ENCODE peak calls at places on chromosome 16, in four cellular contexts. H is K562, C is HepG2, A is HCT116. U is an unnamed sample.

GRCh38 chr16:87067890-87068289 is 249.3 kb downstream of the C16orf95 start:
- DNase-seq in H (no peak), C (no peak), A (no peak), U (no peak)

GRCh38 chr16:28063047-28063521 is 430 bp downstream of the GSG1L start:
- DNase-seq in H (no peak), C (no peak), A (no peak), U (no peak)

GRCh38 chr16:28951410-28951943 is 740 bp downstream of the NFATC2IP start:
- DNase-seq in H (no peak), C (no peak), A (no peak), U (no peak)

GRCh38 chr16:51433597-51433996 is 282.5 kb upstream of the SALL1 start:
- DNase-seq in H (no peak), C (no peak), A (no peak), U (no peak)

GRCh38 chr16:79776243-79776884 is 175.8 kb upstream of the MAF start:
- DNase-seq in H (no peak), C (no peak), A (no peak), U (no peak)

GRCh38 chr16:7390974-7391373 is 58.3 kb downstream of the RBFOX1 start:
- DNase-seq in H (no peak), C (no peak), A (no peak), U (no peak)

GRCh38 chr16:89406277-89406888 is 84.0 kb downstream of the ANKRD11 start:
- DNase-seq in H (no peak), C (no peak), A (no peak), U (no peak)

GRCh38 chr16:11190585-11191565 is 65.1 kb downstream of the SOCS1 start:
- DNase-seq in H (no peak), C (no peak), A (no peak), U (no peak)

GRCh38 chr16:6016530-6017184 is 919.1 kb upstream of the EEF2KMT start:
- DNase-seq in H (peak; percentile 64), C (peak; percentile 29), A (no peak), U (no peak)

GRCh38 chr16:16166952-16167351 is 56.3 kb downstream of the ABCC6 start:
- DNase-seq in H (no peak), C (no peak), A (no peak), U (no peak)

GRCh38 chr16:51245306-51245705 is 94.2 kb upstream of the SALL1 start:
- DNase-seq in H (no peak), C (no peak), A (no peak), U (no peak)

GRCh38 chr16:72493681-72494415 is 321.9 kb upstream of the PMFBP1 start:
- DNase-seq in H (no peak), C (no peak), A (no peak), U (no peak)

GRCh38 chr16:26816885-26817571 is 249.7 kb upstream of the C16orf82 start:
- DNase-seq in H (peak; percentile 27), C (no peak), A (no peak), U (no peak)

GRCh38 chr16:85048921-85049562 is 21.4 kb downstream of the KIAA0513 start:
- DNase-seq in H (peak; percentile 46), C (no peak), A (no peak), U (no peak)

GRCh38 chr16:28591355-28591754 is 5.5 kb downstream of the SULT1A2 start:
- DNase-seq in H (no peak), C (no peak), A (no peak), U (no peak)

GRCh38 chr16:2095315-2095853 is 40.3 kb downstream of the PKD1 start:
- DNase-seq in H (no peak), C (no peak), A (no peak), U (no peak)

GRCh38 chr16:154223-155030 is 2.0 kb downstream of the HBZ start:
- DNase-seq in H (peak; percentile 67), C (no peak), A (no peak), U (no peak)

GRCh38 chr16:67236551-67237395 is 9.8 kb downstream of the TMEM208 start:
- DNase-seq in H (peak; percentile 98), C (peak; percentile 46), A (peak; percentile 69), U (no peak)

GRCh38 chr16:13042291-13042690 is 140.9 kb downstream of the SHISA9 start:
- DNase-seq in H (no peak), C (no peak), A (no peak), U (no peak)

GRCh38 chr16:50595854-50596253 is 47.7 kb downstream of the NKD1 start:
- DNase-seq in H (no peak), C (no peak), A (no peak), U (no peak)

GRCh38 chr16:74800216-74800871 is 25.7 kb upstream of the FA2H start:
- DNase-seq in H (no peak), C (no peak), A (no peak), U (no peak)

GRCh38 chr16:69918241-69918640 is 32.9 kb upstream of the CLEC18A start:
- DNase-seq in H (no peak), C (no peak), A (no peak), U (no peak)

GRCh38 chr16:52466998-52467397 is 79.9 kb downstream of the TOX3 start:
- DNase-seq in H (no peak), C (no peak), A (no peak), U (no peak)

GRCh38 chr16:72224260-72224768 is 52.4 kb upstream of the PMFBP1 start:
- DNase-seq in H (no peak), C (peak; percentile 82), A (no peak), U (no peak)

GRCh38 chr16:27387724-27388123 is 14.2 kb upstream of the IL21R start:
- DNase-seq in H (no peak), C (no peak), A (no peak), U (no peak)

GRCh38 chr16:85302018-85302847 is 190.0 kb upstream of the CIBAR2 start:
- DNase-seq in H (peak; percentile 89), C (no peak), A (peak; percentile 31), U (no peak)

GRCh38 chr16:1572664-1573063 is 39.2 kb downstream of the TMEM204 start:
- DNase-seq in H (no peak), C (no peak), A (no peak), U (no peak)

GRCh38 chr16:19130385-19130784 is 16.6 kb downstream of the ITPRIPL2 start:
- DNase-seq in H (no peak), C (no peak), A (no peak), U (no peak)
- H3K27ac ChIP-seq in H (no peak overlapping the region), C (no peak overlapping the region), A (peak overlapping the region; percentile 80), U (no peak overlapping the region)

GRCh38 chr16:56645838-56646237 is 5.8 kb upstream of the MT1B start:
- DNase-seq in H (no peak), C (no peak), A (no peak), U (no peak)

GRCh38 chr16:56641166-56641565 is 2.7 kb downstream of the MT1A start:
- DNase-seq in H (no peak), C (no peak), A (no peak), U (no peak)

GRCh38 chr16:56645311-56645710 is 6.4 kb upstream of the MT1B start:
- DNase-seq in H (no peak), C (no peak), A (no peak), U (no peak)

GRCh38 chr16:56643833-56644232 is 5.4 kb downstream of the MT1A start:
- DNase-seq in H (no peak), C (no peak), A (no peak), U (no peak)

GRCh38 chr16:56643080-56643778 is 4.8 kb downstream of the MT1A start:
- DNase-seq in H (peak; percentile 85), C (peak; percentile 39), A (peak; percentile 78), U (no peak)
- TF ChIP-seq EZH2 in H (no peak), C (no peak), A (no peak), U (no peak)

GRCh38 chr16:78608305-78608776 is 508.9 kb downstream of the WWOX start:
- DNase-seq in H (no peak), C (no peak), A (no peak), U (no peak)
- TF ChIP-seq POLR2AphosphoS5 in H (no peak), C (no peak), A (no peak), U (no peak)

DNA sequence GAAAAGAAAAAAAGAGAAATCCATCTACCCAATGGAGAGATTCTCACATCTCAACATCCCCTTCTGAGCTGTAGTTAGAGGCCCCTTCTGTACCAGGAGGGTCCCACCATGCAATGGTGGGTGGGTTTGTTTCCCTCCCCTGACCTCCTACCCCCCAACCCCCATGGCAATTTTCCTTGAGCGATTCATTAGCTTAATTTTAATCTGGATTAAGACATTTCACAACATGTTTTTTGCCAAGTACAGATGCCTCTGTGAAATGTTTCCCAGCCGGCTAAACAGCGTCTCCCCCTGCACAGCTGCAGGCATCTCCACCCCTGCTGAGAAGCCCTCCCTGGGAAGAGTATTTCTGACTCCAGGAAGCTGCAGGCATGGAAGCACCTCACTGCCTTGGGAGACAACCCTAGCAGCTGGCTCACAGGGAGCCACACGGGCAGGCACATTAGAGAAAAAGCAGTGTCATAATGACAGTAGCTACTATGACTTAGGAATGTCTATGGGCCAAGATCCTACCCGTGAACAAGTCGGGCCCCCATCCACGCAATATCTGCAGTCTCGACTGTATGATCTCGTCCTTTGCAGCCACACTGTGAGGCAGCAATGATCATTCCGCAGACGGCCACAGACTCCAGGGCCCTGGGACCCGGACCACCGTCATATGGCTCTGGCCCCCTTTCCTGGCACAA is 117.3 kb downstream of the ADCY9 start:
- DNase-seq in H (no peak), C (no peak), A (no peak), U (peak; percentile 80)
- H3K27ac ChIP-seq in H (no peak overlapping the region), C (no peak overlapping the region), A (no peak overlapping the region), U (peak overlapping the region; percentile 95)